ENCODE peak calls at places on chromosomes 6 and 20, in five cellular contexts. One of them, this sample, is unnamed.
A peak's percentile ranks its signal among the peaks of the same experiment; 100 is the strongest.

GRCh38 chr20:20455945-20456344 is 88.0 kb downstream of the INSM1 start:
- DNase-seq in A549: no peak
- DNase-seq in upper lobe of left lung: no peak
- DNase-seq in AG04450: no peak
- DNase-seq in bronchial epithelial cell: no peak
- DNase-seq in this sample: no peak

GRCh38 chr20:2164966-2165365 is 63.3 kb downstream of the STK35 start:
- DNase-seq in A549: no peak
- DNase-seq in upper lobe of left lung: no peak
- DNase-seq in AG04450: no peak
- DNase-seq in bronchial epithelial cell: no peak
- DNase-seq in this sample: no peak

GRCh38 chr6:156258981-156259380 is 518.2 kb upstream of the ARID1B start:
- DNase-seq in A549: no peak
- DNase-seq in upper lobe of left lung: no peak
- DNase-seq in AG04450: no peak
- DNase-seq in bronchial epithelial cell: no peak
- DNase-seq in this sample: no peak

GRCh38 chr6:10409766-10410209 is 5.1 kb downstream of the TFAP2A start:
- DNase-seq in A549: no peak
- DNase-seq in upper lobe of left lung: peak; percentile 64
- DNase-seq in AG04450: no peak
- DNase-seq in bronchial epithelial cell: no peak
- DNase-seq in this sample: no peak

GRCh38 chr6:147075326-147075840 is 128.8 kb upstream of the STXBP5 start:
- DNase-seq in A549: no peak
- DNase-seq in upper lobe of left lung: no peak
- DNase-seq in AG04450: no peak
- DNase-seq in bronchial epithelial cell: no peak
- DNase-seq in this sample: no peak

GRCh38 chr20:32354592-32355416 is 3.3 kb upstream of the ASXL1 start:
- DNase-seq in A549: peak; percentile 64
- DNase-seq in upper lobe of left lung: no peak
- DNase-seq in AG04450: no peak
- DNase-seq in bronchial epithelial cell: peak; percentile 65
- DNase-seq in this sample: no peak

GRCh38 chr20:383889-384288 is 3.3 kb downstream of the TRIB3 start:
- DNase-seq in A549: no peak
- DNase-seq in upper lobe of left lung: no peak
- DNase-seq in AG04450: no peak
- DNase-seq in bronchial epithelial cell: no peak
- DNase-seq in this sample: no peak

GRCh38 chr6:66522864-66523263 is 815.8 kb upstream of the EYS start:
- DNase-seq in A549: no peak
- DNase-seq in upper lobe of left lung: no peak
- DNase-seq in AG04450: no peak
- DNase-seq in bronchial epithelial cell: no peak
- DNase-seq in this sample: no peak

GRCh38 chr6:154488276-154488627 is 22.2 kb downstream of the CNKSR3 start:
- DNase-seq in A549: no peak
- DNase-seq in upper lobe of left lung: no peak
- DNase-seq in AG04450: no peak
- DNase-seq in bronchial epithelial cell: no peak
- DNase-seq in this sample: no peak

GRCh38 chr6:94254689-94255088 is 835.3 kb upstream of the EPHA7 start:
- DNase-seq in A549: peak; percentile 6
- DNase-seq in upper lobe of left lung: no peak
- DNase-seq in AG04450: no peak
- DNase-seq in bronchial epithelial cell: no peak
- DNase-seq in this sample: peak; percentile 14

GRCh38 chr6:90021701-90022100 is 127.4 kb downstream of the GJA10 start:
- DNase-seq in A549: no peak
- DNase-seq in upper lobe of left lung: no peak
- DNase-seq in AG04450: no peak
- DNase-seq in bronchial epithelial cell: no peak
- DNase-seq in this sample: no peak

GRCh38 chr20:52895662-52896061 is 76.5 kb upstream of the TSHZ2 start:
- DNase-seq in A549: no peak
- DNase-seq in upper lobe of left lung: no peak
- DNase-seq in AG04450: no peak
- DNase-seq in bronchial epithelial cell: no peak
- DNase-seq in this sample: peak; percentile 47

GRCh38 chr20:32539063-32539816 is 45.9 kb downstream of the NOL4L start:
- DNase-seq in A549: no peak
- DNase-seq in upper lobe of left lung: no peak
- DNase-seq in AG04450: no peak
- DNase-seq in bronchial epithelial cell: no peak
- DNase-seq in this sample: no peak

GRCh38 chr6:162849269-162849668 is 121.5 kb downstream of the PACRG start:
- DNase-seq in A549: no peak
- DNase-seq in upper lobe of left lung: no peak
- DNase-seq in AG04450: no peak
- DNase-seq in bronchial epithelial cell: no peak
- DNase-seq in this sample: no peak

GRCh38 chr20:4038047-4038459 is 22.7 kb upstream of the RNF24 start:
- DNase-seq in A549: peak; percentile 34
- DNase-seq in upper lobe of left lung: peak; percentile 63
- DNase-seq in AG04450: no peak
- DNase-seq in bronchial epithelial cell: peak; percentile 65
- DNase-seq in this sample: no peak

GRCh38 chr6:98747246-98747645 is 87.1 kb upstream of the POU3F2 start:
- DNase-seq in A549: no peak
- DNase-seq in upper lobe of left lung: no peak
- DNase-seq in AG04450: no peak
- DNase-seq in bronchial epithelial cell: no peak
- DNase-seq in this sample: no peak

GRCh38 chr20:48728042-48728837 is 99.6 kb downstream of the PREX1 start:
- DNase-seq in A549: no peak
- DNase-seq in upper lobe of left lung: no peak
- DNase-seq in AG04450: no peak
- DNase-seq in bronchial epithelial cell: no peak
- DNase-seq in this sample: no peak

GRCh38 chr6:141451176-141451507 is 681.6 kb upstream of the GJE1 start:
- DNase-seq in A549: no peak
- DNase-seq in upper lobe of left lung: no peak
- DNase-seq in AG04450: no peak
- DNase-seq in bronchial epithelial cell: no peak
- DNase-seq in this sample: no peak

GRCh38 chr6:170057034-170057734 is 233.7 kb downstream of the DLL1 start:
- DNase-seq in A549: no peak
- DNase-seq in upper lobe of left lung: peak; percentile 29
- DNase-seq in AG04450: no peak
- DNase-seq in bronchial epithelial cell: no peak
- DNase-seq in this sample: no peak
- TF ChIP-seq CTCF in A549: no peak
- TF ChIP-seq CTCF in upper lobe of left lung: no peak
- TF ChIP-seq CTCF in AG04450: no peak
- TF ChIP-seq CTCF in bronchial epithelial cell: no peak
- TF ChIP-seq CTCF in this sample: no peak

DNA sequence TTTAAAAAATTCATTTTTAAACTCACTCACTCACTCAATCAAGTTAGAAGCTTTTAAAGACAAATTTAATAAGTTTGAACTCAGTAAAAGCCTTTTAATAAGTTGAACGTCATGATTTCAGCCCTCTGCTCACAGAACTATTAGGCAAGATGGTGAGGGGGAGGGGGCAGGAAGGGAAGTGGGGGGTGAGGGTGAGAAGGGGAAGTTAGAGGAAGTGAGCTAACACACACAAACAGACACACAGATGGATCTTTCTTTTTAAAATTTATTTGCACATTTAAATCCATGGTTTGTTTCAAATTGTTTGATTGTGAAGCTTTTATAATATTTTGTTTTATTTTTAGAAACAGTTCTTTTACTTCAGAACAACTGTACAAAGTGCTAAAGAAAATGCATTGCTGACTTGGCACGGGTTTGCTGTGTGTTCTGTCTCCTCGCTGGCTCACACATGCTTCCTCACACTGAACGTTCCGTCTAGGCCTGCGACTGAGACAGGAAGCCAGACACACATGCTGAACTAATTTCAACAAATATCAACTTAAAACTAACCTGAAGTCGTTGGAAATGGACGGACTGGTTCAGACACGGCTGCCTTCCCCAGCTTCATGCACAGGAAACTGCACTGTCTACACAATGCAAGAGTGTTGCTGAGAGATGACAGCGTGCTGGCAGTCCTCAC is 7.9 kb upstream of the ZBP1 start:
- DNase-seq in A549: no peak
- DNase-seq in upper lobe of left lung: no peak
- DNase-seq in AG04450: no peak
- DNase-seq in bronchial epithelial cell: peak; percentile 29
- DNase-seq in this sample: no peak
- H3K4me3 ChIP-seq in A549: no peak overlapping the region
- H3K4me3 ChIP-seq in upper lobe of left lung: peak overlapping the region; percentile 17
- H3K4me3 ChIP-seq in AG04450: peak overlapping the region; percentile 17
- H3K4me3 ChIP-seq in bronchial epithelial cell: no peak overlapping the region
- H3K4me3 ChIP-seq in this sample: no peak overlapping the region

GRCh38 chr6:148273962-148274752 is 68.5 kb upstream of the SASH1 start:
- DNase-seq in A549: no peak
- DNase-seq in upper lobe of left lung: no peak
- DNase-seq in AG04450: no peak
- DNase-seq in bronchial epithelial cell: no peak
- DNase-seq in this sample: no peak
- TF ChIP-seq CTCF in A549: no peak
- TF ChIP-seq CTCF in upper lobe of left lung: no peak
- TF ChIP-seq CTCF in AG04450: no peak
- TF ChIP-seq CTCF in bronchial epithelial cell: no peak
- TF ChIP-seq CTCF in this sample: no peak

GRCh38 chr6:46016063-46016608 is 476 bp upstream of the CLIC5 start:
- DNase-seq in A549: no peak
- DNase-seq in upper lobe of left lung: peak; percentile 24
- DNase-seq in AG04450: no peak
- DNase-seq in bronchial epithelial cell: no peak
- DNase-seq in this sample: no peak
- H3K4me3 ChIP-seq in A549: peak overlapping the region; percentile 39
- H3K4me3 ChIP-seq in upper lobe of left lung: peak overlapping the region; percentile 53
- H3K4me3 ChIP-seq in AG04450: no peak overlapping the region
- H3K4me3 ChIP-seq in bronchial epithelial cell: no peak overlapping the region
- H3K4me3 ChIP-seq in this sample: peak overlapping the region; percentile 48

GRCh38 chr6:44110966-44111365 is 16.3 kb downstream of the MRPL14 start:
- DNase-seq in A549: no peak
- DNase-seq in upper lobe of left lung: no peak
- DNase-seq in AG04450: no peak
- DNase-seq in bronchial epithelial cell: no peak
- DNase-seq in this sample: no peak

GRCh38 chr6:44110005-44110681 is 17.1 kb downstream of the MRPL14 start:
- DNase-seq in A549: no peak
- DNase-seq in upper lobe of left lung: no peak
- DNase-seq in AG04450: no peak
- DNase-seq in bronchial epithelial cell: no peak
- DNase-seq in this sample: no peak

GRCh38 chr6:44115866-44116265 is 11.4 kb downstream of the MRPL14 start:
- DNase-seq in A549: no peak
- DNase-seq in upper lobe of left lung: no peak
- DNase-seq in AG04450: no peak
- DNase-seq in bronchial epithelial cell: peak; percentile 89
- DNase-seq in this sample: no peak

GRCh38 chr6:44111434-44112417 is 15.5 kb downstream of the MRPL14 start:
- DNase-seq in A549: no peak
- DNase-seq in upper lobe of left lung: no peak
- DNase-seq in AG04450: no peak
- DNase-seq in bronchial epithelial cell: no peak
- DNase-seq in this sample: no peak

DNA sequence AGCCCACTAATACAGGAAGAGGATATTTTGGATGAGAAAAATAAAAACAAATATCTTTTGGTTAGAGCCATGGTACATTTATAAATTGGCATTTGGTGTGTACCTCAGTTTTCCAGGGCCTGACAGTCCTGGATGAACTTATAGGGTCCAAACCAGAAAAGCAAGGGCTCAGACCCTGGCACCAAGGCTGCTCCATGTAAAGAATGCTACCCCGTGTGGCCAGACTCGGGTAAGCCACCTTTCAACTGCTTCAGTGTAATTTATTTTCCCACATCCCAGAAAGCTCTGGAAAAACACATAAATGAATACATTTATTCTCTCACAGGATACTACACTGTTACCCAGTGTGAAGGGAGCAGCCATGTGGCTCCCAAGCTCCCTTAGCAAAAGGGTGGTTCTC is 13.9 kb downstream of the MRPL14 start:
- DNase-seq in A549: no peak
- DNase-seq in upper lobe of left lung: no peak
- DNase-seq in AG04450: no peak
- DNase-seq in bronchial epithelial cell: no peak
- DNase-seq in this sample: no peak
- TF ChIP-seq CTCF in A549: no peak
- TF ChIP-seq CTCF in upper lobe of left lung: no peak
- TF ChIP-seq CTCF in AG04450: peak; percentile 15
- TF ChIP-seq CTCF in bronchial epithelial cell: peak; percentile 19
- TF ChIP-seq CTCF in this sample: peak; percentile 7

DNA sequence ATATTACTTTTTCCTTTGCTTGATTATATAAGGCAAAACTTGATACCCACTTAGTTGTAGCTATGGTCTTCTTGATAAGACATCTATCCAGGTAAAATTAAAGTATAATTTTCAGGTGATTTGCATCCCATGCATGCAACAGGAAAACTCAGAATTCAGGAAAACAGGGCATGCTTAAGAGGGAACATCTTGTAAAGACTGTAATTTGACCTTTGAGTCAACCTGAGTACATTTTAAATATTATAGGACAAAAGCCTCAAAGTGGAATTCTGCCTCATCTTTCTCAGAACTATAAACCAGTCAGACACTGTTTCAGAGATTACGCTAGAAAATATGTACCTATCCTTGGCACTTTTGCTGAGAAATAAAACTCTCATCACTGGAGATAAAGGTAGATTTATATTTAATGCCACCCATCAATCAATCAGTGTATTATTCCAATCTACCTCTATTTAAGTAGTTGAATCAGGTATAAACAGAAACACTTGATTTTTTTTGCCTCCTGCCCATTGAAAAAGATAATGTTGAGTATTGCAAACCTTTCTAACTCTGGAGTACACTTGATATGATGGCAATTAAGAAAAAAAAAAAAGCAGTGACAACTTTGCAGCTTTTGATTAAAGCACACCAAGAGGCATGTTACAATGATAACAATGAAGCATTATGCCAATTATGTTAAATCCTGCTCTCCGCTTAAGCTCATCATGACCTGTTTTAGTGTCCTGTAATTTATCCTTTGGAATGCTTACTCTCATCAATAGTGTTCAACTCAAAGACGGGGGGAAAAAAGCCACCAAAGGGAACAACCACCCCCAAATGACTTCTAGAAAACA is 2.8 kb downstream of the CITED2 start:
- DNase-seq in A549: no peak
- DNase-seq in upper lobe of left lung: no peak
- DNase-seq in AG04450: no peak
- DNase-seq in bronchial epithelial cell: no peak
- DNase-seq in this sample: no peak
- H3K4me3 ChIP-seq in A549: peak overlapping the region; percentile 83
- H3K4me3 ChIP-seq in upper lobe of left lung: peak overlapping the region; percentile 79
- H3K4me3 ChIP-seq in AG04450: peak overlapping the region; percentile 96
- H3K4me3 ChIP-seq in bronchial epithelial cell: no peak overlapping the region
- H3K4me3 ChIP-seq in this sample: peak overlapping the region; percentile 94

GRCh38 chr6:3596736-3597135 is 139.9 kb upstream of the SLC22A23 start:
- DNase-seq in A549: no peak
- DNase-seq in upper lobe of left lung: no peak
- DNase-seq in AG04450: no peak
- DNase-seq in bronchial epithelial cell: no peak
- DNase-seq in this sample: no peak
- TF ChIP-seq CTCF in A549: no peak
- TF ChIP-seq CTCF in upper lobe of left lung: no peak
- TF ChIP-seq CTCF in AG04450: no peak
- TF ChIP-seq CTCF in bronchial epithelial cell: no peak
- TF ChIP-seq CTCF in this sample: no peak

This sample was measured in LNCaP clone FGC.